ENCODE peak calls at places on chromosome 2, in nine cellular contexts. L is prostate gland; K is CD4-positive, alpha-beta memory T cell; I is effector memory CD4-positive, alpha-beta T cell; X is heart right ventricle; C is tibial nerve; D is cardiac fibroblast; H is hepatocyte; G is IMR-90. W is an unnamed sample.

GRCh38 chr2:123839326-123839725 is 185.8 kb upstream of the CNTNAP5 start:
- DNase-seq in L (no peak), K (no peak), I (no peak), X (no peak), C (no peak), D (no peak), H (no peak), G (no peak), W (no peak)

GRCh38 chr2:45458909-45459563 is 152.0 kb downstream of the SRBD1 start:
- DNase-seq in L (peak), K (no peak), I (no peak), X (peak), C (peak), D (peak), H (peak), G (peak), W (no peak)

GRCh38 chr2:139643139-139643538 is 862.9 kb upstream of the NXPH2 start:
- DNase-seq in L (no peak), K (no peak), I (no peak), X (no peak), C (no peak), D (no peak), H (no peak), G (no peak), W (no peak)

GRCh38 chr2:102094917-102095316 is 47.6 kb upstream of the IL1R1 start:
- DNase-seq in L (no peak), K (no peak), I (no peak), X (no peak), C (no peak), D (peak), H (peak), G (peak), W (peak)

GRCh38 chr2:16101196-16101595 is 160.8 kb downstream of the MYCN start:
- DNase-seq in L (no peak), K (no peak), I (no peak), X (no peak), C (no peak), D (no peak), H (no peak), G (no peak), W (no peak)

GRCh38 chr2:44804406-44805235 is 136.9 kb upstream of the SIX3 start:
- DNase-seq in L (no peak), K (no peak), I (no peak), X (no peak), C (no peak), D (no peak), H (no peak), G (no peak), W (no peak)

GRCh38 chr2:219661197-219661954 is 33.9 kb downstream of the SLC4A3 start:
- DNase-seq in L (no peak), K (no peak), I (no peak), X (no peak), C (no peak), D (peak), H (peak), G (peak), W (no peak)

GRCh38 chr2:113282747-113283533 is 4.2 kb upstream of the PAX8 start:
- DNase-seq in L (peak), K (no peak), I (no peak), X (peak), C (peak), D (peak), H (peak), G (peak), W (no peak)

GRCh38 chr2:223635080-223635479 is 32.9 kb upstream of the SCG2 start:
- DNase-seq in L (no peak), K (no peak), I (no peak), X (no peak), C (no peak), D (peak), H (no peak), G (peak), W (peak)

GRCh38 chr2:181456660-181457120 is 496 bp upstream of the ITGA4 start:
- DNase-seq in L (no peak), K (peak), I (peak), X (peak), C (peak), D (peak), H (peak), G (peak), W (no peak)

GRCh38 chr2:152005612-152006011 is 93.2 kb downstream of the CACNB4 start:
- DNase-seq in L (no peak), K (no peak), I (no peak), X (no peak), C (no peak), D (no peak), H (no peak), G (no peak), W (no peak)

GRCh38 chr2:54757496-54757895 is 34.0 kb downstream of the EML6 start:
- DNase-seq in L (no peak), K (no peak), I (no peak), X (no peak), C (no peak), D (peak), H (peak), G (peak), W (no peak)

GRCh38 chr2:233852056-233852455 is 2.3 kb downstream of the HJURP start:
- DNase-seq in L (no peak), K (no peak), I (no peak), X (no peak), C (no peak), D (no peak), H (no peak), G (no peak), W (no peak)

GRCh38 chr2:232573821-232574435 is 23.4 kb downstream of the EIF4E2 start:
- DNase-seq in L (no peak), K (no peak), I (no peak), X (no peak), C (no peak), D (no peak), H (no peak), G (no peak), W (no peak)

GRCh38 chr2:8638327-8638726 is 43.5 kb upstream of the ID2 start:
- DNase-seq in L (no peak), K (no peak), I (no peak), X (no peak), C (no peak), D (no peak), H (no peak), G (no peak), W (no peak)

GRCh38 chr2:42102606-42103450 is 55.0 kb downstream of the PKDCC start:
- DNase-seq in L (no peak), K (no peak), I (no peak), X (peak), C (no peak), D (peak), H (peak), G (no peak), W (no peak)

GRCh38 chr2:96389728-96390127 is 54.2 kb downstream of the NCAPH start:
- DNase-seq in L (no peak), K (peak), I (no peak), X (no peak), C (no peak), D (no peak), H (no peak), G (no peak), W (no peak)

GRCh38 chr2:8430628-8431027 is 251.2 kb upstream of the ID2 start:
- DNase-seq in L (no peak), K (no peak), I (no peak), X (no peak), C (no peak), D (no peak), H (no peak), G (no peak), W (no peak)

GRCh38 chr2:22110244-22110651 is 986.5 kb downstream of the TDRD15 start:
- DNase-seq in L (no peak), K (no peak), I (no peak), X (no peak), C (no peak), D (no peak), H (no peak), G (no peak), W (no peak)

GRCh38 chr2:239962890-239963591 is 62.1 kb downstream of the NDUFA10 start:
- DNase-seq in L (no peak), K (no peak), I (no peak), X (no peak), C (no peak), D (no peak), H (no peak), G (no peak), W (no peak)

GRCh38 chr2:176178271-176178806 is 10.1 kb upstream of the HOXD1 start:
- DNase-seq in L (no peak), K (no peak), I (no peak), X (no peak), C (no peak), D (no peak), H (no peak), G (no peak), W (no peak)

GRCh38 chr2:233223059-233223894 is 28.2 kb upstream of the ATG16L1 start:
- DNase-seq in L (no peak), K (no peak), I (no peak), X (no peak), C (no peak), D (no peak), H (no peak), G (no peak), W (no peak)

GRCh38 chr2:68196120-68196716 is 38.5 kb downstream of the PNO1 start:
- DNase-seq in L (peak), K (no peak), I (peak), X (peak), C (peak), D (peak), H (peak), G (peak), W (no peak)

GRCh38 chr2:105777071-105777482 is 32.4 kb downstream of the NCK2 start:
- DNase-seq in L (no peak), K (no peak), I (no peak), X (no peak), C (no peak), D (no peak), H (no peak), G (no peak), W (no peak)

GRCh38 chr2:38959938-38960608 is 70.4 kb downstream of the ARHGEF33 start:
- DNase-seq in L (peak), K (peak), I (peak), X (peak), C (peak), D (peak), H (peak), G (peak), W (peak)

GRCh38 chr2:31151501-31151900 is 13.3 kb upstream of the GALNT14 start:
- DNase-seq in L (no peak), K (no peak), I (no peak), X (no peak), C (no peak), D (no peak), H (peak), G (no peak), W (no peak)

GRCh38 chr2:110770308-110770695 is 37.9 kb downstream of the ACOXL start:
- DNase-seq in L (no peak), K (no peak), I (no peak), X (no peak), C (no peak), D (no peak), H (no peak), G (no peak), W (no peak)

GRCh38 chr2:61377046-61377445 is 93.8 kb downstream of the USP34 start:
- DNase-seq in L (no peak), K (no peak), I (no peak), X (no peak), C (no peak), D (no peak), H (no peak), G (peak), W (no peak)

GRCh38 chr2:189350515-189351209 is 90.6 kb upstream of the WDR75 start:
- DNase-seq in L (no peak), K (no peak), I (no peak), X (peak), C (peak), D (peak), H (peak), G (peak), W (peak)

GRCh38 chr2:222707689-222708273 is 36.3 kb downstream of the MOGAT1 start:
- DNase-seq in L (no peak), K (no peak), I (no peak), X (no peak), C (no peak), D (peak), H (peak), G (peak), W (peak)

DNA sequence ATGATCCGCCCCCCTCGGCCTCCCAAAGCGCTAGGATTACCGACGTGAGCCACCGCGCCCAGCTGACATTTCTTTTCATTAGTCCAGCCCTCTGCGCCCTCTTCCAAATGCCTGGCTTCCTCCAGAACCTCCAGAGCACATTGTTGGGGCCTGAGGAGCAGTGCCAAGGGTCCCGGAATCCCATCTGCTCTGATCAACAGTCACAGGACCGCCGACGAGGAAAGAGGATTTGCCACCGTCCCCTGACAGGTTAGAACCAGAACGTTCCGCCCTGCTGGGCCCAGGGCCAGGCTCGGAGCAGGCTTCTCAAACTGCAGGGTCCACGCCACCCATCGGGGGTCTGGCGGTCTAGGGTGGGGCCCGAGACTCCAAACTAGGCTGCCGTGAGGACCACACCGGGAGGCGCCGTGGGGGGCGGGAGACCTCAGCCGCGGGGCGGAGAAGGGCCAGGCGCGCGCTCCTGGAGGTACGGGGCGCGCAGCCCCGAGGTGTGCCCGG is 36.9 kb upstream of the ITM2C start:
- DNase-seq in L (no peak), K (no peak), I (no peak), X (no peak), C (no peak), D (no peak), H (no peak), G (no peak), W (no peak)
- H3K4me3 ChIP-seq in L (peak), K (no peak), I (peak), X (peak), C (peak), D (no peak), H (no peak), G (no peak), W (peak)

GRCh38 chr2:85444629-85445028 is 26.1 kb downstream of the SH2D6 start:
- DNase-seq in L (no peak), K (no peak), I (no peak), X (no peak), C (no peak), D (peak), H (no peak), G (peak), W (no peak)
- H3K4me3 ChIP-seq in L (no peak), K (no peak), I (no peak), X (no peak), C (no peak), D (no peak), H (no peak), G (no peak), W (no peak)

DNA sequence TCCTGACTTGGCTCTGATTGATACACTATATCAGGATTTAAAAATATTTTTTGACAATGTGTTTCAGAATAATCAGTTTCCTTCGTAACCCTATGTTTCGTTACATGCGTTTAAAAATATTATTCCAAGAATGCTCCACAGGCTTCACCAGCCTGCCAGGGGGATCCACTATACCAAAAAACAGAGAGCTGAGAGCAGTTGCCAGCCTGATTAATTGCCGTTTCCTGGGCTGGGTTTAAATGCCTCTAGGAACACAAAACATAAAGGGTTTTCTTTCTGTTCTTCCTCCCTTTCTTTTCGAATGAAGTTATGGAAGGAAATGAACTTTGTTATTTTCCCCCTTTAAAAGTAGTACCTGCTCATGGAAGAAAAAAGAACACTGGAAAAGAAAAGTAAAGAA is 47.9 kb downstream of the LRRFIP1 start:
- DNase-seq in L (no peak), K (no peak), I (no peak), X (no peak), C (no peak), D (no peak), H (no peak), G (no peak), W (no peak)
- H3K4me3 ChIP-seq in L (no peak), K (peak), I (peak), X (peak), C (no peak), D (no peak), H (no peak), G (no peak), W (no peak)

DNA sequence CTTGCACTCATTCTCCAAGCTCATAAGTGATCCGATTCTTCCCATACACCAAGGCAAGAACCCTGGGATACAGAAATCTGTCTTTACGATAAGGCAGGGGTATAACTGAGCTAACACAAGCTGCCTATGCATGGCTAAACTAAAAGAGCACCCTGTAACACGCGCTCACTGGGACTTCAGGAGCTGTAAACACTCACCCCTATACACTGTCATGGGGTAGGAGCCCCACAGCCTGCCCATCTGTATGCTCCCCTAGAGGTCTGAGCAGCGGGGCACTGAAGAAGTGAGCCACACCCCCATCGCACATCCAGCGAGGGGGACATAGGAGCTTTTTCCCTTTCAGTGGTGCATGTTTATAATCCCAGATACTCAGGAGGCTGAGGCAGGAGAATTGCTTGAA is 46.7 kb downstream of the METTL8 start:
- DNase-seq in L (no peak), K (no peak), I (no peak), X (no peak), C (no peak), D (no peak), H (no peak), G (no peak), W (no peak)
- H3K4me3 ChIP-seq in L (no peak), K (no peak), I (no peak), X (no peak), C (no peak), D (no peak), H (no peak), G (no peak), W (no peak)

GRCh38 chr2:172442072-172442895 is 14.9 kb downstream of the ITGA6 start:
- DNase-seq in L (peak), K (no peak), I (peak), X (no peak), C (no peak), D (peak), H (peak), G (peak), W (peak)
- H3K4me3 ChIP-seq in L (no peak), K (peak), I (peak), X (no peak), C (no peak), D (no peak), H (no peak), G (no peak), W (no peak)

DNA sequence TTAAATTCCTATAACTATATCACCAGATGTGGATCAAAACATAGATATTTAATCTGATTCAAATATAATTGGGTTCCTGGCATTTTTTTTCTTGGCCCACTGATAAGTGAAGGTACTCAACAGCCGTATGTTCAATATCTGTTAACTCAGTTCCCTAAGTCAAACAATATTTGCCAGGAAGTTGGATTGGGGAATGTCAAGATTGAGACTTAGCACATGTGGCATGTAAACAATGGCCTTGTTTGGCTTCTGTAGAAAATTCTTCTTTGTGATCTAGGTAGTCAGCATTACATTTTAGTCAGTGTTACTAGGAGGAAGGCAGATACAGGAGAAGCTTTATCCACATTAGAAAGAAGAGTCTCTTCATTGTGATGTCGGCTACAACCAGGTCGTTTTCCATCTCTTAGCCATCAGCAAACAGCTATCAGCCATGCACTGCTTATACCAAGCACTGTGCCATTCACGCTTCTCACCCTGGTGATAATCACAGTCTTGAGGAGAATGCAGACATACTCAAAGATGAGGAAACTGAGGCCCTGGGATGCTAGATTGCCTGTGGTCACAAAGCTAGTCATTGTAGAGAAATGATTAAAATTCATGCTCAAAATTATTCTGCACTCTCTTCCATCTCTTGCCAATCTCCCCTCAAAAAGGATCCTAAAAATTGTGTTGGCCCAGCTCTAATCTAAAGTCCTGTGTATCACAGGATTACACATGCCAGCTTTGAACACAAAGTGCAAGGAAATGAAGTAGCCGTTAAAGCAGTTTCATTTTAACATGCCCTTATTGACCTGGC is 3.1 kb downstream of the GALNT5 start:
- DNase-seq in L (no peak), K (no peak), I (no peak), X (no peak), C (no peak), D (no peak), H (no peak), G (no peak), W (no peak)
- H3K4me3 ChIP-seq in L (no peak), K (no peak), I (no peak), X (no peak), C (no peak), D (no peak), H (no peak), G (peak), W (peak)

DNA sequence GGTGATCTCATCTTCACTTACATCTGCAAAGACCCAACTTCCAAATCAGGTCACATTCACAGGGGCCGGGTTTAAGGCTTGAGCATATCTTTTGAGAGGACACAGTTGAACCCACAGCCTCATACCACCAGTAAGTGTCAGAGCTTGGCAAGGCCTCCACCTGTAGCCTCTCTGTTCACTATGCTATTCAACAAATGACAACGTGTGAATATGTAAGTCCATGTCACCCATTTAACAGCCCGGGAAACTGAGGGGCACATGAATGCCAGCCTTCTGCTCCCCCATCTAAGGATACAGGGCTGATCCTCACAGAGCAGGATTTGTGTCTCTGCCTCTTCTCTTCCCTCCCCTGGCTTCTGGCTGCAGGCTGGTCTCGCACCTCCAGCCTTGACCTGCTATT is 3.5 kb upstream of the KCNF1 start:
- DNase-seq in L (no peak), K (no peak), I (no peak), X (no peak), C (no peak), D (no peak), H (no peak), G (no peak), W (no peak)
- H3K4me3 ChIP-seq in L (no peak), K (no peak), I (no peak), X (no peak), C (no peak), D (no peak), H (no peak), G (no peak), W (no peak)